ENCODE peak calls at places on chromosomes 12 and 14, in six cellular contexts. One of them, this sample, is unnamed. For H3K4me1, the result is how much of the 10 kb centered on the place peaks cover.

GRCh38 chr14:70744631-70745030 is 64.7 kb downstream of the MAP3K9 start:
- DNase-seq in neuronal stem cell: no peak
- DNase-seq in right atrium auricular region: no peak
- DNase-seq in thoracic aorta: no peak
- DNase-seq in heart right ventricle: no peak
- DNase-seq in body of pancreas: no peak
- DNase-seq in this sample: no peak

GRCh38 chr12:65876898-65877721 is 52.8 kb downstream of the HMGA2 start:
- DNase-seq in neuronal stem cell: peak
- DNase-seq in right atrium auricular region: no peak
- DNase-seq in thoracic aorta: no peak
- DNase-seq in heart right ventricle: no peak
- DNase-seq in body of pancreas: peak
- DNase-seq in this sample: no peak

GRCh38 chr14:59582161-59582560 is 5.5 kb upstream of the CCDC175 start:
- DNase-seq in neuronal stem cell: no peak
- DNase-seq in right atrium auricular region: no peak
- DNase-seq in thoracic aorta: no peak
- DNase-seq in heart right ventricle: no peak
- DNase-seq in body of pancreas: no peak
- DNase-seq in this sample: no peak

GRCh38 chr12:107144990-107145389 is 51.6 kb upstream of the CRY1 start:
- DNase-seq in neuronal stem cell: no peak
- DNase-seq in right atrium auricular region: no peak
- DNase-seq in thoracic aorta: no peak
- DNase-seq in heart right ventricle: no peak
- DNase-seq in body of pancreas: no peak
- DNase-seq in this sample: no peak

GRCh38 chr12:49902399-49903350 is 1.0 kb downstream of the FAIM2 start:
- DNase-seq in neuronal stem cell: peak
- DNase-seq in right atrium auricular region: no peak
- DNase-seq in thoracic aorta: no peak
- DNase-seq in heart right ventricle: no peak
- DNase-seq in body of pancreas: peak
- DNase-seq in this sample: no peak

GRCh38 chr14:24426150-24426911 is 3.1 kb downstream of the CBLN3 start:
- DNase-seq in neuronal stem cell: no peak
- DNase-seq in right atrium auricular region: no peak
- DNase-seq in thoracic aorta: no peak
- DNase-seq in heart right ventricle: no peak
- DNase-seq in body of pancreas: no peak
- DNase-seq in this sample: no peak

GRCh38 chr14:105197274-105197673 is 16.2 kb upstream of the NUDT14 start:
- DNase-seq in neuronal stem cell: peak
- DNase-seq in right atrium auricular region: peak
- DNase-seq in thoracic aorta: no peak
- DNase-seq in heart right ventricle: peak
- DNase-seq in body of pancreas: no peak
- DNase-seq in this sample: no peak

GRCh38 chr12:3365416-3366385 is 125.3 kb upstream of the PRMT8 start:
- DNase-seq in neuronal stem cell: peak
- DNase-seq in right atrium auricular region: no peak
- DNase-seq in thoracic aorta: no peak
- DNase-seq in heart right ventricle: peak
- DNase-seq in body of pancreas: peak
- DNase-seq in this sample: no peak

GRCh38 chr14:54533100-54533499 is 23.4 kb downstream of the CGRRF1 start:
- DNase-seq in neuronal stem cell: no peak
- DNase-seq in right atrium auricular region: no peak
- DNase-seq in thoracic aorta: no peak
- DNase-seq in heart right ventricle: no peak
- DNase-seq in body of pancreas: no peak
- DNase-seq in this sample: no peak

GRCh38 chr12:19826988-19827550 is 387.8 kb downstream of the AEBP2 start:
- DNase-seq in neuronal stem cell: no peak
- DNase-seq in right atrium auricular region: no peak
- DNase-seq in thoracic aorta: no peak
- DNase-seq in heart right ventricle: no peak
- DNase-seq in body of pancreas: no peak
- DNase-seq in this sample: no peak

GRCh38 chr12:87216436-87216835 is 812.8 kb downstream of the C12orf50 start:
- DNase-seq in neuronal stem cell: no peak
- DNase-seq in right atrium auricular region: no peak
- DNase-seq in thoracic aorta: no peak
- DNase-seq in heart right ventricle: no peak
- DNase-seq in body of pancreas: no peak
- DNase-seq in this sample: no peak

GRCh38 chr14:35337074-35337556 is 44.9 kb downstream of the PSMA6 start:
- DNase-seq in neuronal stem cell: no peak
- DNase-seq in right atrium auricular region: no peak
- DNase-seq in thoracic aorta: no peak
- DNase-seq in heart right ventricle: no peak
- DNase-seq in body of pancreas: no peak
- DNase-seq in this sample: no peak

GRCh38 chr12:47729233-47729632 is 3.9 kb upstream of the ENDOU start:
- DNase-seq in neuronal stem cell: no peak
- DNase-seq in right atrium auricular region: no peak
- DNase-seq in thoracic aorta: no peak
- DNase-seq in heart right ventricle: no peak
- DNase-seq in body of pancreas: no peak
- DNase-seq in this sample: no peak
- H3K4me1 ChIP-seq in neuronal stem cell: under half
- H3K4me1 ChIP-seq in right atrium auricular region: under half
- H3K4me1 ChIP-seq in thoracic aorta: under half
- H3K4me1 ChIP-seq in heart right ventricle: under half
- H3K4me1 ChIP-seq in body of pancreas: under half
- H3K4me1 ChIP-seq in this sample: under half

GRCh38 chr14:21106506-21107359 is 5.9 kb downstream of the TMEM253 start:
- DNase-seq in neuronal stem cell: no peak
- DNase-seq in right atrium auricular region: peak
- DNase-seq in thoracic aorta: no peak
- DNase-seq in heart right ventricle: peak
- DNase-seq in body of pancreas: peak
- DNase-seq in this sample: peak
- H3K4me1 ChIP-seq in neuronal stem cell: under half
- H3K4me1 ChIP-seq in right atrium auricular region: under half
- H3K4me1 ChIP-seq in thoracic aorta: under half
- H3K4me1 ChIP-seq in heart right ventricle: under half
- H3K4me1 ChIP-seq in body of pancreas: under half
- H3K4me1 ChIP-seq in this sample: under half

DNA sequence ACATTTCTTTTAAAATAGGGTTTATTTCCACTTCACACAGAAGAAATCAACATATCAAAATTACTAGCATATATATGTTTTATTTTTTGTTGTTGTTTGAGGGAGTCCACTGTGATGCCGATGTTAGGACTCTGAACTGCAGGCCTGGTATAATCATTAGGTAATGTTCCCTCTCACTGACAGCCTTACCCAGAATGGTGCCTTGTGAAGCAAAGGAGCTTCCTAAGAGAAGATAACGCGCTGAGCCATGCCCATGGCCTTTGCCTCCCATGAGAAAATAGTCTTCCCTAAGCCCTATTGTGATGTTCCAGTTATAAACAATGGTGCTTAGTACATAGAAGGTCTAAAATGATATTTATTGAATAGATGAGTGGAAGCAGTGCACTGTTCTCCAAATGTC is 12.0 kb downstream of the GNG2 start:
- DNase-seq in neuronal stem cell: no peak
- DNase-seq in right atrium auricular region: no peak
- DNase-seq in thoracic aorta: no peak
- DNase-seq in heart right ventricle: no peak
- DNase-seq in body of pancreas: no peak
- DNase-seq in this sample: no peak
- H3K4me1 ChIP-seq in neuronal stem cell: under half
- H3K4me1 ChIP-seq in right atrium auricular region: under half
- H3K4me1 ChIP-seq in thoracic aorta: under half
- H3K4me1 ChIP-seq in heart right ventricle: under half
- H3K4me1 ChIP-seq in body of pancreas: under half
- H3K4me1 ChIP-seq in this sample: half or more

GRCh38 chr12:31471823-31472222 is 119.1 kb downstream of the DENND5B start:
- DNase-seq in neuronal stem cell: no peak
- DNase-seq in right atrium auricular region: no peak
- DNase-seq in thoracic aorta: no peak
- DNase-seq in heart right ventricle: no peak
- DNase-seq in body of pancreas: no peak
- DNase-seq in this sample: no peak
- H3K4me1 ChIP-seq in neuronal stem cell: under half
- H3K4me1 ChIP-seq in right atrium auricular region: under half
- H3K4me1 ChIP-seq in thoracic aorta: under half
- H3K4me1 ChIP-seq in heart right ventricle: under half
- H3K4me1 ChIP-seq in body of pancreas: under half
- H3K4me1 ChIP-seq in this sample: under half

GRCh38 chr12:69687390-69687789 is 11.7 kb downstream of the BEST3 start:
- DNase-seq in neuronal stem cell: no peak
- DNase-seq in right atrium auricular region: no peak
- DNase-seq in thoracic aorta: no peak
- DNase-seq in heart right ventricle: no peak
- DNase-seq in body of pancreas: no peak
- DNase-seq in this sample: no peak

GRCh38 chr12:69684472-69684871 is 14.6 kb downstream of the BEST3 start:
- DNase-seq in neuronal stem cell: no peak
- DNase-seq in right atrium auricular region: no peak
- DNase-seq in thoracic aorta: no peak
- DNase-seq in heart right ventricle: no peak
- DNase-seq in body of pancreas: no peak
- DNase-seq in this sample: no peak

GRCh38 chr12:69688021-69688420 is 11.1 kb downstream of the BEST3 start:
- DNase-seq in neuronal stem cell: no peak
- DNase-seq in right atrium auricular region: no peak
- DNase-seq in thoracic aorta: no peak
- DNase-seq in heart right ventricle: no peak
- DNase-seq in body of pancreas: no peak
- DNase-seq in this sample: no peak

GRCh38 chr12:69686731-69687130 is 12.4 kb downstream of the BEST3 start:
- DNase-seq in neuronal stem cell: no peak
- DNase-seq in right atrium auricular region: no peak
- DNase-seq in thoracic aorta: no peak
- DNase-seq in heart right ventricle: no peak
- DNase-seq in body of pancreas: no peak
- DNase-seq in this sample: no peak

GRCh38 chr12:69685810-69686209 is 13.3 kb downstream of the BEST3 start:
- DNase-seq in neuronal stem cell: no peak
- DNase-seq in right atrium auricular region: no peak
- DNase-seq in thoracic aorta: no peak
- DNase-seq in heart right ventricle: no peak
- DNase-seq in body of pancreas: no peak
- DNase-seq in this sample: no peak
- H3K4me1 ChIP-seq in neuronal stem cell: under half
- H3K4me1 ChIP-seq in right atrium auricular region: under half
- H3K4me1 ChIP-seq in thoracic aorta: under half
- H3K4me1 ChIP-seq in heart right ventricle: under half
- H3K4me1 ChIP-seq in body of pancreas: under half
- H3K4me1 ChIP-seq in this sample: under half

GRCh38 chr14:89309670-89310177 is 107.3 kb downstream of the FOXN3 start:
- DNase-seq in neuronal stem cell: no peak
- DNase-seq in right atrium auricular region: no peak
- DNase-seq in thoracic aorta: no peak
- DNase-seq in heart right ventricle: no peak
- DNase-seq in body of pancreas: no peak
- DNase-seq in this sample: no peak

GRCh38 chr14:89304972-89305703 is 111.9 kb downstream of the FOXN3 start:
- DNase-seq in neuronal stem cell: no peak
- DNase-seq in right atrium auricular region: peak
- DNase-seq in thoracic aorta: no peak
- DNase-seq in heart right ventricle: no peak
- DNase-seq in body of pancreas: peak
- DNase-seq in this sample: no peak

GRCh38 chr14:89310211-89310610 is 106.8 kb downstream of the FOXN3 start:
- DNase-seq in neuronal stem cell: no peak
- DNase-seq in right atrium auricular region: no peak
- DNase-seq in thoracic aorta: no peak
- DNase-seq in heart right ventricle: no peak
- DNase-seq in body of pancreas: no peak
- DNase-seq in this sample: no peak

GRCh38 chr14:89307409-89307808 is 109.6 kb downstream of the FOXN3 start:
- DNase-seq in neuronal stem cell: no peak
- DNase-seq in right atrium auricular region: no peak
- DNase-seq in thoracic aorta: no peak
- DNase-seq in heart right ventricle: no peak
- DNase-seq in body of pancreas: no peak
- DNase-seq in this sample: no peak

GRCh38 chr14:89308232-89308959 is 108.6 kb downstream of the FOXN3 start:
- DNase-seq in neuronal stem cell: no peak
- DNase-seq in right atrium auricular region: no peak
- DNase-seq in thoracic aorta: no peak
- DNase-seq in heart right ventricle: no peak
- DNase-seq in body of pancreas: no peak
- DNase-seq in this sample: no peak
- H3K4me1 ChIP-seq in neuronal stem cell: under half
- H3K4me1 ChIP-seq in right atrium auricular region: under half
- H3K4me1 ChIP-seq in thoracic aorta: under half
- H3K4me1 ChIP-seq in heart right ventricle: half or more
- H3K4me1 ChIP-seq in body of pancreas: under half
- H3K4me1 ChIP-seq in this sample: under half

GRCh38 chr14:106874365-106874764 is 1348.0 kb downstream of the TMEM121 start:
- DNase-seq in neuronal stem cell: no peak
- DNase-seq in right atrium auricular region: no peak
- DNase-seq in thoracic aorta: no peak
- DNase-seq in heart right ventricle: no peak
- DNase-seq in body of pancreas: no peak
- DNase-seq in this sample: no peak
- H3K4me1 ChIP-seq in neuronal stem cell: under half
- H3K4me1 ChIP-seq in right atrium auricular region: under half
- H3K4me1 ChIP-seq in thoracic aorta: under half
- H3K4me1 ChIP-seq in heart right ventricle: under half
- H3K4me1 ChIP-seq in body of pancreas: under half
- H3K4me1 ChIP-seq in this sample: under half

DNA sequence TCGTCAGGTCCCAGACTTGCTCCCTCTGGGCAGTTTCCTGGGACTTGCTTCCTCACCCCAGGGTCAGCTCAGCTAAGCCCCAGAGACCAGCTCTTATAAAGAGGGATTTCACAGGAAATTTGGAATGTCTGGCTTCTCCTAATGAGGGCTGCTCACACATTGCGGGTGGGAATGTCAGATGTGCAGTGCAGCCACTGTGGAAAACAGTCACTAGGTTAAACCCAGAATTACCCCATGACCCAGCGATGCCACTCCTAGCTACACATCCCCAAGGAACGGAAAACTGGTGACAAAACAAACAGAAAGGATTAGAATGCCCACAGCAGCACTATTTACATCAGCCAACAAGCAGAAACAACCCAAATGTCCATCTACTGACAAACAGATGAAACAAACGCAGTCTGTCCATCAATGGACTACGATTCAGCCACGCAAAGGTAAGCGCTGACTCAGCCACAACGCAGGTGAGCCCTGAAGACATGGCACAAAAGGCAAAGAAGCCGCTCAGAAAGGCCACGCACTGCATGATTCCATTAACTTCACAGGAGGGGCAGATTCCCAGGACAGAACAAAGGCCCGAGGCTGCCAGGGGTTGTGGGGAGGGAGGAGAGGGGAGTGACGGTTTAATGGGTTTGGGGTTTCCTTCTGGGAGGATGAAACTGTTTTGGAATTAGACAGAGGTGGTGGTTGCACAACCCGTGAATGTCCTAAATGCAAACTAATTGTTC is 63.0 kb downstream of the NCOR2 start:
- DNase-seq in neuronal stem cell: no peak
- DNase-seq in right atrium auricular region: no peak
- DNase-seq in thoracic aorta: no peak
- DNase-seq in heart right ventricle: peak
- DNase-seq in body of pancreas: no peak
- DNase-seq in this sample: no peak
- H3K4me1 ChIP-seq in neuronal stem cell: under half
- H3K4me1 ChIP-seq in right atrium auricular region: under half
- H3K4me1 ChIP-seq in thoracic aorta: half or more
- H3K4me1 ChIP-seq in heart right ventricle: half or more
- H3K4me1 ChIP-seq in body of pancreas: half or more
- H3K4me1 ChIP-seq in this sample: under half